ENCODE peak calls at places on chromosomes 1 and 21, in five cellular contexts. F is epithelial cell of esophagus; O is stimulated activated CD4-positive, alpha-beta T cell treated with anti-CD3 and anti-CD28 coated beads, Interleukin-4, amount 100 ng/mL, for 48 hours; S is fibroblast of pulmonary artery; I is naive thymus-derived CD4-positive, alpha-beta T cell. R is an unnamed sample.

GRCh38 chr1:66250483-66250882 is 283.5 kb upstream of the SGIP1 start:
- DNase-seq in F (peak), O (no peak), S (peak), I (no peak), R (no peak)

GRCh38 chr1:232629250-232630046 is 485 bp downstream of the SIPA1L2 start:
- DNase-seq in F (peak), O (peak), S (peak), I (peak), R (no peak)

GRCh38 chr1:4628992-4629391 is 25.4 kb upstream of the AJAP1 start:
- DNase-seq in F (no peak), O (no peak), S (no peak), I (no peak), R (no peak)

GRCh38 chr1:111032295-111032897 is 68.7 kb upstream of the LRIF1 start:
- DNase-seq in F (peak), O (peak), S (peak), I (no peak), R (peak)

GRCh38 chr1:241139047-241139446 is 218.0 kb downstream of the RGS7 start:
- DNase-seq in F (no peak), O (no peak), S (no peak), I (no peak), R (no peak)

GRCh38 chr1:21496063-21496462 is 13.2 kb upstream of the ALPL start:
- DNase-seq in F (no peak), O (no peak), S (no peak), I (no peak), R (no peak)

GRCh38 chr1:43354936-43355335 is 3.8 kb upstream of the CDC20 start:
- DNase-seq in F (no peak), O (no peak), S (no peak), I (no peak), R (no peak)

GRCh38 chr1:100721502-100722205 is 2.1 kb downstream of the VCAM1 start:
- DNase-seq in F (peak), O (no peak), S (peak), I (no peak), R (no peak)

GRCh38 chr1:116487583-116487982 is 83.2 kb downstream of the CD58 start:
- DNase-seq in F (no peak), O (no peak), S (no peak), I (no peak), R (no peak)

GRCh38 chr1:150575518-150576366 is 3.7 kb downstream of the MCL1 start:
- DNase-seq in F (no peak), O (no peak), S (peak), I (no peak), R (no peak)

GRCh38 chr1:234475166-234475793 is 3.7 kb downstream of the TARBP1 start:
- DNase-seq in F (no peak), O (no peak), S (no peak), I (no peak), R (no peak)

GRCh38 chr1:181159451-181160151 is 71.1 kb downstream of the IER5 start:
- DNase-seq in F (peak), O (no peak), S (peak), I (peak), R (no peak)

GRCh38 chr1:225996946-225997545 is 2.1 kb downstream of the SDE2 start:
- DNase-seq in F (no peak), O (no peak), S (peak), I (no peak), R (no peak)

GRCh38 chr21:45513741-45514310 is 28.4 kb downstream of the SLC19A1 start:
- DNase-seq in F (no peak), O (no peak), S (no peak), I (no peak), R (no peak)

GRCh38 chr1:36703526-36704208 is 221.0 kb upstream of the CSF3R start:
- DNase-seq in F (peak), O (peak), S (peak), I (peak), R (peak)

GRCh38 chr1:246121533-246121932 is 385.5 kb downstream of the SMYD3 start:
- DNase-seq in F (peak), O (no peak), S (no peak), I (no peak), R (no peak)

GRCh38 chr1:1794999-1795398 is 16.7 kb upstream of the NADK start:
- DNase-seq in F (no peak), O (no peak), S (no peak), I (no peak), R (no peak)

GRCh38 chr1:111989531-111990025 is at the start of gene KCND3:
- DNase-seq in F (peak), O (no peak), S (peak), I (peak), R (no peak)

GRCh38 chr1:36653850-36654249 is 171.1 kb upstream of the CSF3R start:
- DNase-seq in F (peak), O (no peak), S (peak), I (no peak), R (no peak)

GRCh38 chr1:228000836-228001563 is 5.8 kb upstream of the WNT3A start:
- DNase-seq in F (no peak), O (no peak), S (no peak), I (no peak), R (no peak)

R was measured in KG1.